ENCODE peak calls at places on chromosomes 11 and 22, in six cellular contexts. Q is GM12878, C is HCT116, F is HepG2, N is SK-N-SH, D is H1. X is an unnamed sample.

GRCh38 chr11:63837027-63837688 is 1.8 kb upstream of the MARK2 start:
- DNase-seq in F (peak; percentile 77), C (peak; percentile 68), D (no peak), N (peak; percentile 78), Q (no peak), X (peak; percentile 93)

GRCh38 chr11:75323609-75324008 is 27.9 kb downstream of the ARRB1 start:
- DNase-seq in Q (no peak), C (no peak), D (no peak), N (no peak), F (peak; percentile 72), X (no peak)

GRCh38 chr11:35682230-35683195 is 19.9 kb downstream of the TRIM44 start:
- DNase-seq in F (no peak), Q (no peak), N (peak; percentile 49), C (no peak), D (no peak), X (no peak)

GRCh38 chr11:124740277-124740882 is 638 bp downstream of the NRGN start:
- DNase-seq in D (no peak), C (no peak), N (peak; percentile 76), F (no peak), Q (no peak), X (peak; percentile 96)

GRCh38 chr11:115439385-115439784 is 64.8 kb downstream of the CADM1 start:
- DNase-seq in F (no peak), D (no peak), Q (no peak), C (no peak), N (no peak), X (no peak)

GRCh38 chr11:96307748-96308133 is 35.3 kb downstream of the MAML2 start:
- DNase-seq in D (no peak), Q (no peak), F (no peak), C (peak; percentile 84), N (no peak), X (no peak)

GRCh38 chr11:2416765-2417164 is 16.2 kb downstream of the TSSC4 start:
- DNase-seq in Q (no peak), D (no peak), C (no peak), F (no peak), N (no peak), X (no peak)

GRCh38 chr11:35836185-35836584 is 107.7 kb upstream of the LDLRAD3 start:
- DNase-seq in Q (no peak), N (no peak), C (no peak), D (no peak), F (no peak), X (no peak)

GRCh38 chr22:33007485-33007884 is 50.7 kb downstream of the SYN3 start:
- DNase-seq in Q (no peak), F (no peak), N (no peak), C (no peak), D (no peak), X (no peak)

GRCh38 chr11:413120-414081 is 1.4 kb downstream of the SIGIRR start:
- DNase-seq in F (no peak), D (no peak), Q (no peak), C (no peak), N (no peak), X (no peak)

GRCh38 chr22:35154937-35155387 is 89.0 kb downstream of the ISX start:
- DNase-seq in F (peak; percentile 56), C (peak; percentile 57), D (peak; percentile 81), Q (no peak), N (peak; percentile 63), X (peak; percentile 27)

GRCh38 chr11:70463478-70464255 is 65.3 kb downstream of the CTTN start:
- DNase-seq in D (no peak), N (no peak), Q (no peak), C (no peak), F (no peak), X (no peak)

GRCh38 chr11:127627629-127628462 is 627.3 kb upstream of the KIRREL3 start:
- DNase-seq in Q (no peak), N (no peak), C (no peak), F (no peak), D (no peak), X (peak; percentile 49)

GRCh38 chr11:35466058-35466457 is 46.7 kb upstream of the SLC1A2 start:
- DNase-seq in Q (no peak), N (no peak), C (no peak), F (no peak), D (no peak), X (no peak)

GRCh38 chr22:20312396-20313191 is 7.3 kb downstream of the DGCR6L start:
- DNase-seq in Q (no peak), D (no peak), C (no peak), F (no peak), N (no peak), X (no peak)

GRCh38 chr22:30325724-30326703 is 727 bp downstream of the TBC1D10A start:
- DNase-seq in C (no peak), N (peak; percentile 77), F (no peak), Q (no peak), D (no peak), X (no peak)

GRCh38 chr22:43230571-43230970 is 43.6 kb upstream of the TTLL12 start:
- DNase-seq in N (no peak), C (no peak), D (no peak), F (no peak), Q (no peak), X (no peak)

GRCh38 chr11:128261011-128261421 is 326.3 kb downstream of the ETS1 start:
- DNase-seq in N (no peak), Q (no peak), C (no peak), D (no peak), F (no peak), X (no peak)

GRCh38 chr22:44862981-44863860 is 110.8 kb downstream of the ARHGAP8 start:
- DNase-seq in D (no peak), F (no peak), Q (no peak), C (peak; percentile 16), N (no peak), X (no peak)

GRCh38 chr11:44632466-44633123 is 67.1 kb downstream of the CD82 start:
- DNase-seq in N (no peak), Q (no peak), F (peak; percentile 49), C (peak; percentile 45), D (no peak), X (peak; percentile 82)

GRCh38 chr11:33936745-33937612 is 45.1 kb upstream of the LMO2 start:
- DNase-seq in D (no peak), C (no peak), N (no peak), F (no peak), Q (no peak), X (no peak)

GRCh38 chr11:35986958-35987357 is 43.1 kb downstream of the LDLRAD3 start:
- DNase-seq in Q (no peak), D (no peak), N (no peak), C (no peak), F (no peak), X (no peak)

GRCh38 chr11:75946531-75947530 is 131.8 kb downstream of the UVRAG start:
- DNase-seq in D (no peak), N (no peak), C (peak; percentile 6), Q (no peak), F (no peak), X (no peak)

GRCh38 chr22:24069721-24070120 is 58.6 kb downstream of the CABIN1 start:
- DNase-seq in D (no peak), F (no peak), Q (no peak), C (no peak), N (no peak), X (no peak)

GRCh38 chr11:85170184-85170583 is 457.0 kb downstream of the DLG2 start:
- DNase-seq in Q (no peak), D (peak; percentile 13), C (peak; percentile 53), N (no peak), F (no peak), X (peak; percentile 53)

GRCh38 chr22:20866716-20867115 is 7.9 kb downstream of the SNAP29 start:
- DNase-seq in C (no peak), D (no peak), F (no peak), Q (no peak), N (no peak), X (no peak)

GRCh38 chr11:61514050-61514917 is 5.7 kb downstream of the LRRC10B start:
- DNase-seq in D (no peak), Q (no peak), F (no peak), N (no peak), C (no peak), X (no peak)

GRCh38 chr22:41598081-41598480 is 8.4 kb upstream of the PMM1 start:
- DNase-seq in F (no peak), N (no peak), D (no peak), Q (no peak), C (no peak), X (no peak)

GRCh38 chr11:111395081-111395480 is 16.0 kb upstream of the POU2AF1 start:
- DNase-seq in Q (no peak), D (no peak), N (no peak), C (no peak), F (peak; percentile 93), X (peak; percentile 56)
- TF ChIP-seq JUND in Q (no peak), D (no peak), N (no peak), C (no peak), F (no peak), X (no peak)

DNA sequence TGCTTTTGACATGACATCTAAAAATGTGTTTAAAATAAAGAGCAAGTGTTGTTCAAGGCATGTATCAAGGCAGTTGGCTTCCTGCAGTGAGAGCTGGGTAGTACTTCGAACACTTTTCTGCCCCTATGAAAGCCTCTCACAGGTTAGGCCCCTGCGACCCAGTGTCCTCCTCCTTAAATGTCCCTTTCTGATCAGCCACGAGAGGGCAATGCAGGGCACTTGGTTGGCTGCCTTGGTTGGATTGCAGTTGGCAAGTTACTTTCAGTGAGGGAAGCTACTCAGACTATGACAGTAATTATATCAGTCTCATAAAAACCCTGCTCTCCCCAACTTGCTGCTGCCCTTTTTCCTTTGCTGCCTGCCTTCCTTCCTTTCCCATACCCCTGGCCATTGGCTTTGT is 743.8 kb downstream of the NTM start:
- DNase-seq in D (no peak), Q (no peak), F (no peak), C (no peak), N (peak; percentile 60), X (peak; percentile 17)
- TF ChIP-seq JUND in D (no peak), Q (no peak), F (no peak), C (no peak), N (no peak), X (no peak)

DNA sequence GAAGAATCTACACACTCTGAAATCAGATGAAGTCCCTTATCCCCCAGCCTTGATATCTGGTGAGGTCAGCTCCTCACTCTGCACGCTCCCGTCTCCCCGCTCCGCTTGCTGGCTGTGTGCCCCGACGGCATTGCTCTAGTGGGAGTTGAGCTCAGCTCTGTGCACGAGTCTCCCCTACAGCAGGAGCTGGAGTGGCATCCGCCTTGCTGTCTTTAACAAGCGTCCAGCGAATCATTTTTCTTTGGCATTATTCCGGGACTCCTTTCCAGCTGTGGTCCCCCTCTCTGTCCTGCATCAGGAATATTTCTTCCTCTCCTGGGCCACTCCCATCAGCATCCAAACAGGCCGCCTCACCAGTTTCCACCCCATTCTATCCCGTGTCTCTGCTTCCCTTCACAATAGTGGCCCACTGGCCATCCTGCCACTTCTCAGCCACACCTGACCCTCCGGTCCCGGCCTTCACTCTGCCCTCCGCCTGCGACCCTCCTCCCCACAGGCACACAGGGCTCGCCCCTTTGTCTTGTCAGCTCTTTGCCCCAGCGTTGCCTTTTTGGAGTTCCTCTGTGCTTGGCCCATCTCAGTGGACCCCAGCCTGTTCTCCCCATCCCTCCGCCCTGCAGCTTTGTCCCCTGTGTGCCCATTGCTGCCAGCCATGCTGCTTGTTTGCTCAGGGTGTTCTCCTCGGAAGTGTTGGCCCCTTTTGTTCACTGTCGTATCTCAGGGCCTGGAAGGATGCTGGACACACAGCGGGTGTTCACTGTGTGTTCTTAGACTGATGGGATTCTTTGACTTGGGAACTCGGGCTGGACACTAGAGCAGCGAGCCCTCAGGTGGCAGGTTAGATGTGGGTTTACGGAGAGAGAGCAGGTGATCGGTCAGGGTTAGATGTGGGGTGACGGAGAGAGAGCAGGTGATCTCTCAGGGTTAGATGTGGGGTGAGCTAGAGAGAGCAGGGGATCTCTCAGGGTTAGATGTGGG is 441.8 kb downstream of the TBC1D22A start:
- DNase-seq in F (no peak), Q (no peak), D (no peak), C (no peak), N (no peak), X (no peak)
- TF ChIP-seq JUND in F (no peak), Q (no peak), D (no peak), C (no peak), N (no peak), X (no peak)

GRCh38 chr11:112354364-112354763 is 93.7 kb upstream of the PLET1 start:
- DNase-seq in N (no peak), Q (no peak), D (no peak), F (no peak), C (no peak), X (no peak)
- TF ChIP-seq JUND in N (no peak), Q (no peak), D (no peak), F (no peak), C (no peak), X (no peak)